ENCODE peak calls at places on chromosomes 13 and 19, in eight cellular contexts. Z, V, Y, R, S, H, L and C are unnamed samples.

GRCh38 chr13:52036037-52036436 is 11.5 kb downstream of the UTP14C start:
- DNase-seq in Y (no peak), R (no peak), H (no peak), S (no peak), L (no peak), V (no peak), Z (no peak), C (no peak)

GRCh38 chr13:97826421-97826965 is 127.0 kb upstream of the IPO5 start:
- DNase-seq in Y (no peak), L (no peak), H (no peak), Z (no peak), V (no peak), R (no peak), S (no peak), C (no peak)

GRCh38 chr19:49327878-49328544 is 3.0 kb upstream of the SLC6A16 start:
- DNase-seq in L (no peak), V (peak; percentile 37), Z (peak; percentile 42), R (no peak), S (no peak), H (no peak), Y (no peak), C (peak; percentile 46)

GRCh38 chr19:40702337-40703012 is 12.0 kb upstream of the NUMBL start:
- DNase-seq in H (no peak), R (no peak), L (no peak), V (no peak), S (peak; percentile 48), Z (no peak), Y (no peak), C (no peak)

GRCh38 chr19:23901360-23901759 is 13.3 kb upstream of the ZNF726 start:
- DNase-seq in R (no peak), V (no peak), Y (no peak), H (no peak), S (no peak), Z (no peak), L (no peak), C (no peak)

GRCh38 chr13:102902789-102903347 is 57.0 kb downstream of the ERCC5 start:
- DNase-seq in R (no peak), L (no peak), H (no peak), Z (no peak), V (no peak), Y (no peak), S (no peak), C (no peak)

GRCh38 chr19:45782162-45782623 is at the start of gene DMPK:
- DNase-seq in Y (peak; percentile 68), V (no peak), R (no peak), S (no peak), H (no peak), L (no peak), Z (peak; percentile 75), C (no peak)

GRCh38 chr19:58346961-58347929 is 6.0 kb downstream of the A1BG start:
- DNase-seq in H (peak; percentile 37), R (peak; percentile 25), L (peak; percentile 69), S (peak; percentile 77), Z (peak; percentile 94), V (peak; percentile 72), Y (peak; percentile 63), C (peak; percentile 33)

GRCh38 chr19:11019824-11020223 is 59.0 kb downstream of the SMARCA4 start:
- DNase-seq in H (no peak), S (no peak), Z (no peak), V (no peak), Y (peak; percentile 74), R (no peak), L (no peak), C (no peak)

GRCh38 chr19:29715695-29716581 is 877 bp upstream of the C19orf12 start:
- DNase-seq in Y (no peak), Z (no peak), R (no peak), L (no peak), S (no peak), V (no peak), H (no peak), C (no peak)

GRCh38 chr13:34179481-34179880 is 361.5 kb downstream of the RFC3 start:
- DNase-seq in H (no peak), R (no peak), Y (no peak), V (no peak), Z (no peak), S (no peak), L (no peak), C (no peak)

GRCh38 chr13:103406967-103407366 is 340.8 kb upstream of the SLC10A2 start:
- DNase-seq in Y (no peak), L (no peak), S (no peak), H (no peak), Z (no peak), V (no peak), R (no peak), C (no peak)